ENCODE peak calls at places on chromosome 20, in five cellular contexts. D, S, X, O and U are unnamed samples.

GRCh38 chr20:62587757-62588402 is 54.4 kb upstream of the SLCO4A1 start:
- DNase-seq in O (peak; percentile 30), X (no peak), D (peak; percentile 24), S (no peak), U (no peak)

GRCh38 chr20:19789009-19789408 is 31.0 kb downstream of the RIN2 start:
- DNase-seq in O (no peak), D (no peak), X (no peak), S (no peak), U (no peak)

GRCh38 chr20:60249436-60249835 is 291.2 kb downstream of the CDH26 start:
- DNase-seq in O (peak; percentile 87), S (no peak), X (peak; percentile 81), D (peak; percentile 23), U (no peak)

GRCh38 chr20:10875653-10876052 is 201.9 kb upstream of the JAG1 start:
- DNase-seq in S (no peak), O (no peak), X (no peak), D (no peak), U (no peak)

GRCh38 chr20:38728911-38729642 is 4.8 kb downstream of the SLC32A1 start:
- DNase-seq in X (no peak), O (no peak), S (no peak), D (no peak), U (no peak)

GRCh38 chr20:3560578-3560977 is 89.8 kb downstream of the ATRN start:
- DNase-seq in S (no peak), X (no peak), O (peak; percentile 4), D (no peak), U (no peak)

GRCh38 chr20:59159822-59160740 is 3.5 kb upstream of the ZNF831 start:
- DNase-seq in S (no peak), X (no peak), O (no peak), D (no peak), U (no peak)

GRCh38 chr20:35342154-35342769 is 50.0 kb upstream of the FAM83C start:
- DNase-seq in O (peak; percentile 23), D (peak; percentile 56), S (no peak), X (no peak), U (no peak)

GRCh38 chr20:2289475-2289874 is 6.3 kb upstream of the TGM3 start:
- DNase-seq in S (no peak), O (no peak), D (peak; percentile 3), X (no peak), U (no peak)

GRCh38 chr20:12012241-12013222 is 94.8 kb downstream of the BTBD3 start:
- DNase-seq in S (peak; percentile 28), O (peak; percentile 57), X (peak; percentile 22), D (peak; percentile 69), U (peak; percentile 31)

GRCh38 chr20:48035961-48036731 is 250.9 kb upstream of the SULF2 start:
- DNase-seq in S (no peak), X (no peak), O (no peak), D (no peak), U (no peak)

GRCh38 chr20:52031574-52032303 is 159.8 kb downstream of the ZFP64 start:
- DNase-seq in D (peak; percentile 90), O (peak; percentile 33), S (no peak), X (peak; percentile 81), U (no peak)

GRCh38 chr20:1623501-1624250 is 3.9 kb upstream of the SIRPB1 start:
- DNase-seq in X (no peak), S (no peak), D (no peak), O (no peak), U (no peak)

GRCh38 chr20:45347936-45348809 is at the start of gene SDC4:
- DNase-seq in X (no peak), D (peak; percentile 69), S (peak; percentile 80), O (peak; percentile 60), U (no peak)

GRCh38 chr20:15166744-15167143 is 829.3 kb upstream of the FLRT3 start:
- DNase-seq in O (no peak), S (no peak), X (no peak), D (no peak), U (no peak)

GRCh38 chr20:32368323-32368722 is 10.2 kb downstream of the ASXL1 start:
- DNase-seq in S (no peak), O (no peak), D (no peak), X (no peak), U (no peak)
- H3K4me3 ChIP-seq in S (no peak overlapping the region), O (no peak overlapping the region), D (no peak overlapping the region), X (no peak overlapping the region), U (no peak overlapping the region)

GRCh38 chr20:32028647-32029372 is 18.6 kb downstream of the CCM2L start:
- DNase-seq in D (peak; percentile 20), S (no peak), O (no peak), X (no peak), U (no peak)

GRCh38 chr20:32029561-32029960 is 19.3 kb downstream of the CCM2L start:
- DNase-seq in S (no peak), O (no peak), D (no peak), X (no peak), U (no peak)

GRCh38 chr20:32027653-32028052 is 17.4 kb downstream of the CCM2L start:
- DNase-seq in O (no peak), X (no peak), S (no peak), D (no peak), U (no peak)

GRCh38 chr20:32034581-32035397 is 17.3 kb upstream of the HCK start:
- DNase-seq in S (no peak), D (no peak), O (peak; percentile 10), X (no peak), U (no peak)

DNA sequence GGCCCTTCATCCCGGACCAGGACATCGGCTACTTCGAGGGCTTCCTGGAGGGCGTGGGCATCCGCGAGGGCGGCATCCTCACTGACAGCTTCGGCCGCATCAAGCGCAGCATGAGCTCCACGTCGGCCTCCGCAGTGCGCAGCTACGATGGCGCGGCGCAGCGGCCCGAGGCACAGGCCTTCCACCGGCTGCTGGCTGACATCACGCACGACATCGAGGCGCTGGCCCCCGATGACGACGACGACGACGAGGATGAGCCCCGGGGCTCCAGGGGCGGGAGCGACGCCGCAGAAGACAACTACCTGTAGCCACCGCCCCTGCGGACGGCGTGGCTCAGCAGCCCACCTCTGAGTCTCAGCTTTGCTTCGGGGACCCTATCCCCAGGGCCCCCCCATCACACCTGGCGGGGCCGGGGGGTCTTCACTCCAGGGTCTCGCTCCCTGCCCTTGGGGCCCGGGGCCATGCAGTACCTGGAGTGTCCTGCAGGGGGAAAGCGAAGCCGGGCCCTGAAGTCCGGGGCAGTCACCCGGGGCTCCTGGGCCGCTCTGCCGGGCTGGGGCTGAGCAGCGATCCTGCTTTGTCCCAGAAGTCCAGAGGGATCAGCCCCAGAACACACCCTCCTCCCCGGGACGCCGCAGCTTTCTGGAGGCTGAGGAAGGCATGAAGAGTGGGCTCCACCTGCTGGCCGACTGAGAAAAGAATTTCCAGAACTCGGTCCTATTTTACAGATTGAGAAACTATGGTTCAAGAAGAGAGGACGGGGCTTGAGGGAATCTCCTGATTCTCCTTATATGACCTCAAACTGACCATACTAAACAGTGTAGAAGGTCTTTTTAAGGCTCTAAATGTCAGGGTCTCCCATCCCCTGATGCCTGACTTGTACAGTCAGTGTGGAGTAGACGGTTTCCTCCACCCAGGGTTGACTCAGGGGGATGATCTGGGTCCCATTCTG is 20.8 kb upstream of the HCK start:
- DNase-seq in X (peak; percentile 52), O (peak; percentile 84), D (peak; percentile 88), S (peak; percentile 81), U (peak; percentile 73)
- H3K4me3 ChIP-seq in X (no peak overlapping the region), O (peak overlapping the region; percentile 28), D (peak overlapping the region; percentile 14), S (peak overlapping the region; percentile 17), U (peak overlapping the region; percentile 11)

DNA sequence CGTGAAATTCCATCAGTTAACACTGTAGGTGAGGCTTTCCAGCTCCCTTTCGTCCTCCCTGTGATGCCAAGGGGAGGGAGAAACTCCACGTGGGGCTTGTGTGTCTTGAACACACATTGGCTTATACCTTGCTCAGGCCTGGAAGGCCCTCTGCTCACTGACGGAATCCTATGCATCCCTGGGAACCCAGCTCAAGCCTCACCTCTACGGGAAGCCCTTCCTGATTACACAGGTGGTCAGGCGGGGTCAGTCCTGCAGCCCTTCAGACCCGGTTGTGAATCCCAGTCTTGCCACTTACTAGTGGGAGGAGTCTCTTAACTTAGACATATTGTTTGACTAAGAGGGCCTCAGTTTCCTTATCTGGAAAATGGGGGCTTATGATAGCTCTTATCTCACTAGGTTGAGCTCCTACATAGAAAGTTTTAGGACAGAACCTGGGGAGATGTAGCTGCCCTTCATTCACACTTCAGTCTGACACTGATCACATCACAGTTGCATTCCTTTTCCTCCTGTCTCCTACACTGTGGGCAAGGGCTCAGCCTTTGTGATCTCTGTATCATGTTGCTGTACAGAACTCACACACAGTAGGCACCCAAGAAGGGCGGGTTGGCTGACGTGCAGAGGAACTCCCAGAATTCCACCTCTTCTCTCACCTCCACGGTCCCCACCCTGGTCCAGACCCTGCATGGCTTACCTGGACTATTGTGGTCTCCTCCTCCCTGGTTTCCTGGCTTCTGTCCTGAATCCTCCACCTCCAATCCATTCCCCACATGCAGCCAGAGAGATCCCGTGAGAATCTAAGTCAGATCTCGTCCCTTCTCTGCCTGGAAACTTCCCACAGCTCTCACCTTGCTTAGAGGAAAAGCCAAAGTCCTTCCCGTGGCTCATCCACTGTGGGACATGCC is 129.6 kb downstream of the CEBPB start:
- DNase-seq in O (no peak), X (no peak), S (no peak), D (no peak), U (no peak)
- H3K4me3 ChIP-seq in O (peak overlapping the region; percentile 52), X (peak overlapping the region; percentile 27), S (no peak overlapping the region), D (no peak overlapping the region), U (no peak overlapping the region)

DNA sequence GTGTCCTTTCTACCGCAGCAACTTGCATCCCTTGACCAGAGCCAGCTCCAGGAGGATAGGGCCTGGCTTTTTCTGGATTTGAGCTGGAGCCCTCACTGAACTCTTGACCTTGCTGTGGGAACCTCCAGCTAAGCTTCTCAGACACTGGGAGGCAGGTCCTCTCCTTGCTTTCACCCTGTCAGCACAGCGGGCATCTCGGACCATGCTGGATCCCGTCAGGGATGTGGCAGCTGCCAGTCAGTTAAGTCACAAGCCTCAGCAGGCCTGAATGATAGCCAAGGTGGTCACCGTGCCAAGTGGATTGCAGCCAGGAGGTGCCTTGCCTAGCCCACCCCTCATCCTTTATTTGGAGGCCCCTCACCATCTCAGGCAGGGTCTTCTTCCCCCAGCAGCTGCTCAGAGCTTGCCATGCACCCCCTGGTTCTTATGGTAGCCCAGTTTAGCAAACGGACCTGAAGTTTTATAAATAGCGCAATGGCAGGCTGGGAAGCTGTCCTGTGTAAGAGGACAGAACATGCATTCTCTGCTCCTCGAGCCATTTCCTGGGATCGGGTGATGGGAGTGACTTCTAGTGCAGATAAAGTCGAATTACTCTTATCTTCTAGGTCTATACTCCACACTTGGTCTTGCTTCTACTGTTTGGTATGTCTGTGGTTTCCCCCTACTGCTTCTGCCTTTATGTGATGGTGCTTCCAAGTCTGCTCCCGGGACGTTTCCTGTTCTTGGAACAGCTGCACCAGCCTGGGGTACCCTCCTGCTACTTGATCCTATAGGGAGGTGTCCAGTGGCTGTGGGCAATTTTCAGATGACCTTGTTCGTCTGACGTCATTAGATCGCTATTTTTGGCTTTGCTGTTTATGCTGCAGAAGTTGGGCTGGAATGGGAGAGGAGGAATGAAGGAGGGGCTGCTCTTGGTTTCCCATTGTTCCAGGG is 7.1 kb upstream of the MYLK2 start:
- DNase-seq in S (no peak), O (peak; percentile 85), D (peak; percentile 76), X (peak; percentile 36), U (no peak)
- H3K4me3 ChIP-seq in S (no peak overlapping the region), O (no peak overlapping the region), D (no peak overlapping the region), X (no peak overlapping the region), U (no peak overlapping the region)

GRCh38 chr20:25148181-25148981 is 47.1 kb upstream of the ENTPD6 start:
- DNase-seq in S (peak; percentile 54), O (peak; percentile 60), D (peak; percentile 70), X (no peak), U (no peak)
- H3K4me3 ChIP-seq in S (peak overlapping the region; percentile 44), O (peak overlapping the region; percentile 43), D (no peak overlapping the region), X (peak overlapping the region; percentile 27), U (no peak overlapping the region)